ENCODE peak calls at places on chromosomes 16 and 17, in six cellular contexts. C, D, J, F, X and N are unnamed samples.

GRCh38 chr17:51640108-51640622 is 379.8 kb downstream of the UTP18 start:
- DNase-seq in J (no peak), F (peak; percentile 1), C (no peak), X (no peak), D (no peak), N (no peak)

GRCh38 chr17:43416998-43417891 is 18.5 kb downstream of the ARL4D start:
- DNase-seq in J (peak; percentile 69), D (no peak), X (no peak), F (no peak), C (peak; percentile 83), N (peak; percentile 32)

GRCh38 chr17:59745040-59745439 is 37.6 kb downstream of the VMP1 start:
- DNase-seq in F (no peak), X (no peak), D (no peak), J (no peak), C (no peak), N (no peak)

GRCh38 chr17:427891-428290 is 75.3 kb upstream of the RPH3AL start:
- DNase-seq in C (no peak), D (no peak), F (no peak), J (no peak), X (no peak), N (no peak)

GRCh38 chr17:82006468-82007227 is 16.0 kb downstream of the CENPX start:
- DNase-seq in C (no peak), X (no peak), D (no peak), J (no peak), F (no peak), N (no peak)

GRCh38 chr16:12268602-12269001 is 292.1 kb downstream of the SNX29 start:
- DNase-seq in D (no peak), J (peak; percentile 0), X (no peak), C (no peak), F (no peak), N (no peak)

GRCh38 chr16:69523571-69523970 is 42.2 kb upstream of the NFAT5 start:
- DNase-seq in C (no peak), D (no peak), F (no peak), X (no peak), J (no peak), N (no peak)

GRCh38 chr17:83176956-83177583 is 97.7 kb downstream of the METRNL start:
- DNase-seq in F (no peak), D (no peak), X (no peak), C (no peak), J (no peak), N (peak; percentile 17)

GRCh38 chr17:77346765-77347164 is 206.0 kb downstream of the SEC14L1 start:
- DNase-seq in C (no peak), X (no peak), D (no peak), J (no peak), F (no peak), N (no peak)

GRCh38 chr17:53680745-53681144 is 142.0 kb upstream of the KIF2B start:
- DNase-seq in X (no peak), D (no peak), C (no peak), F (no peak), J (no peak), N (no peak)

GRCh38 chr16:87243383-87243964 is 73.7 kb downstream of the C16orf95 start:
- DNase-seq in D (no peak), J (no peak), F (no peak), X (no peak), C (no peak), N (no peak)

GRCh38 chr16:89323120-89323960 is 105.8 kb downstream of the ZNF778 start:
- DNase-seq in C (no peak), D (no peak), J (no peak), X (no peak), F (no peak), N (peak; percentile 45)

GRCh38 chr16:19488213-19488640 is 33.7 kb downstream of the GDE1 start:
- DNase-seq in X (no peak), C (no peak), F (no peak), J (no peak), D (no peak), N (peak; percentile 69)

GRCh38 chr16:67594956-67595355 is 32.6 kb downstream of the CTCF start:
- DNase-seq in X (no peak), D (no peak), F (no peak), C (no peak), J (no peak), N (peak; percentile 30)

GRCh38 chr17:6713130-6713917 is at the start of gene SLC13A5:
- DNase-seq in X (peak; percentile 56), J (no peak), F (no peak), C (no peak), D (no peak), N (peak; percentile 81)

GRCh38 chr17:36128411-36128978 is 24.9 kb downstream of the CCL4 start:
- DNase-seq in X (no peak), F (no peak), C (no peak), D (no peak), J (no peak), N (no peak)

GRCh38 chr17:45818708-45819107 is 26.0 kb upstream of the SPPL2C start:
- DNase-seq in J (no peak), F (no peak), C (no peak), X (no peak), D (no peak), N (no peak)

GRCh38 chr16:8816967-8817662 is 19.5 kb downstream of the PMM2 start:
- DNase-seq in F (no peak), X (no peak), C (no peak), J (no peak), D (no peak), N (no peak)

GRCh38 chr17:81513669-81514484 is 1.3 kb upstream of the ACTG1 start:
- DNase-seq in F (no peak), C (peak; percentile 83), X (peak; percentile 68), D (peak; percentile 54), J (peak; percentile 86), N (peak; percentile 92)

GRCh38 chr17:41315204-41315794 is at the start of gene KRTAP17-1:
- DNase-seq in X (no peak), C (no peak), F (no peak), D (no peak), J (no peak), N (no peak)

GRCh38 chr16:11497329-11497805 is 89.4 kb downstream of the LITAF start:
- DNase-seq in D (peak; percentile 72), F (no peak), J (peak; percentile 93), C (peak; percentile 96), X (no peak), N (peak; percentile 90)

GRCh38 chr17:61449707-61450640 is 2.2 kb upstream of the TBX4 start:
- DNase-seq in F (no peak), D (no peak), C (no peak), J (no peak), X (no peak), N (no peak)

GRCh38 chr17:83086907-83087787 is 7.7 kb downstream of the METRNL start:
- DNase-seq in F (no peak), D (no peak), C (no peak), X (no peak), J (no peak), N (peak; percentile 57)

GRCh38 chr16:13168091-13168572 is 266.7 kb downstream of the SHISA9 start:
- DNase-seq in D (no peak), J (no peak), X (no peak), C (no peak), F (no peak), N (no peak)

GRCh38 chr17:34383225-34383615 is 20.2 kb upstream of the CCL1 start:
- DNase-seq in F (no peak), J (no peak), C (no peak), D (no peak), X (no peak), N (no peak)

GRCh38 chr17:4342535-4342934 is 23.9 kb downstream of the UBE2G1 start:
- DNase-seq in J (no peak), F (no peak), D (no peak), C (no peak), X (no peak), N (no peak)

GRCh38 chr16:60608971-60609370 is 1427.3 kb downstream of the CDH8 start:
- DNase-seq in J (no peak), D (no peak), C (no peak), X (no peak), F (no peak), N (no peak)

GRCh38 chr16:15798671-15799070 is 58.2 kb downstream of the MYH11 start:
- DNase-seq in D (no peak), C (no peak), J (no peak), X (no peak), F (no peak), N (no peak)
- H3K27ac ChIP-seq in D (no peak overlapping the region), C (no peak overlapping the region), J (no peak overlapping the region), X (no peak overlapping the region), F (no peak overlapping the region), N (no peak overlapping the region)

DNA sequence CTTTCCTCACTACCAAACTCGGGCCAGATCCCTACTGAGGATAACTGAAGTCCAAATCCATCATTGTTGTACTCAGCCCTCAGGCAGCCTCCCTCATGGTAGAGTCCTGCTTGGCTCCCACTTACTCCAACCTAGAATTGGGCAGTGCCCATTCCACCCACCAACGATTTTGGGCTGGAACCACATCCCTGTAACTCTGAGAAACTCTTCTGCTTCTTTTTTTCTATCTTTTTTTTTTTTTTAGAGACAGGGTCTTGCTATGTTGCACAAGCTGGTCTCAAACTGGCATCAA is 1.2 kb downstream of the PRR14 start:
- DNase-seq in D (no peak), J (no peak), C (no peak), X (no peak), F (no peak), N (no peak)
- H3K27ac ChIP-seq in D (peak overlapping the region; percentile 88), J (peak overlapping the region; percentile 95), C (peak overlapping the region; percentile 90), X (peak overlapping the region; percentile 16), F (no peak overlapping the region), N (peak overlapping the region; percentile 94)

DNA sequence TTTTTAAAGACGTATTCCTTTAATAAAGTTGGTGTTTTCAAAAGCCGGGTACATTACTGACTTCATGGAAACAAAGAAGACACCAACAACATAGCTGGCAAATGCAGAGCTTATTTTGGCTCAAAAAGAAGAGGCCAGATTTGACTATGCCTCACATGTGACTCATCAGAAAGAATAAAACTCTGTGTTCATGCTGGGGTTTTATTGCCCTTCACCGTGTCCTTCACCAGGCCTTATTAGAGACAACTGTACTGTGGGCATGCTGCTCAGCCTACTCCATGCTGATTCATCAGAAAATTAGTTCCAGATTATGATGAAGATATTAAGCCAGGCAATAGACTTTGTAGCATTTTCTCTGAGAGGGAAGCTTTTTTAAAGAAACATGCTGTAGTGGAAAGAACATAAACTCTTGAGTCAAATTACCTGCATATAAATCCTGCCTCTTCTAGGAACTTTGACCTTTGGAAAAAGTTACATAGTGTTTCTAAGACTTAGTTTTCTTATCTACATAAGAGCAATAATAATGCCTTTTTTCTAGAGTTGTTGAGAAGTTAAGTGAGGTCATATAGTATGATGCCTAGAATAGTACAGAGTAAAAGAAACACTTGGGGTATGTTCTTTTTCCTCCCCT is 89.7 kb downstream of the CYB561 start:
- DNase-seq in J (no peak), F (no peak), C (no peak), X (no peak), D (no peak), N (no peak)
- H3K27ac ChIP-seq in J (no peak overlapping the region), F (no peak overlapping the region), C (peak overlapping the region; percentile 47), X (no peak overlapping the region), D (no peak overlapping the region), N (no peak overlapping the region)

GRCh38 chr16:50498756-50499155 is 49.4 kb upstream of the NKD1 start:
- DNase-seq in C (no peak), X (no peak), D (no peak), F (no peak), J (no peak), N (no peak)
- H3K27ac ChIP-seq in C (no peak overlapping the region), X (no peak overlapping the region), D (no peak overlapping the region), F (no peak overlapping the region), J (no peak overlapping the region), N (no peak overlapping the region)